ENCODE peak calls at places on chromosomes 6 and 20, in four cellular contexts. S is HS-27A, C is ecto neural progenitor cell, R is GM19239. Y is an unnamed sample.

GRCh38 chr6:159790149-159790946 is at the start of gene MRPL18:
- DNase-seq in S (peak), C (peak), R (peak), Y (peak)

GRCh38 chr6:16810411-16810810 is 49.2 kb upstream of the ATXN1 start:
- DNase-seq in S (no peak), C (no peak), R (peak), Y (no peak)

GRCh38 chr20:56810141-56810540 is 181.0 kb downstream of the TFAP2C start:
- DNase-seq in S (no peak), C (no peak), R (no peak), Y (no peak)

GRCh38 chr6:30862156-30862875 is 22.0 kb upstream of the DDR1 start:
- DNase-seq in S (no peak), C (no peak), R (no peak), Y (no peak)

GRCh38 chr6:111038534-111039252 is 48.6 kb upstream of the SLC16A10 start:
- DNase-seq in S (no peak), C (no peak), R (no peak), Y (no peak)

GRCh38 chr6:137763861-137764260 is 103.2 kb upstream of the TNFAIP3 start:
- DNase-seq in S (no peak), C (no peak), R (no peak), Y (no peak)

GRCh38 chr6:149846321-149846720 is 17.8 kb downstream of the LRP11 start:
- DNase-seq in S (peak), C (no peak), R (no peak), Y (no peak)

GRCh38 chr6:2744206-2744771 is 6.4 kb downstream of the MYLK4 start:
- DNase-seq in S (no peak), C (no peak), R (no peak), Y (no peak)

GRCh38 chr6:113953346-113953745 is 17.6 kb downstream of the HDAC2 start:
- DNase-seq in S (no peak), C (no peak), R (no peak), Y (no peak)

GRCh38 chr6:41306187-41306854 is 19.8 kb upstream of the TREM1 start:
- DNase-seq in S (peak), C (no peak), R (no peak), Y (no peak)

GRCh38 chr6:157019115-157019628 is 242.0 kb downstream of the ARID1B start:
- DNase-seq in S (no peak), C (no peak), R (no peak), Y (no peak)

GRCh38 chr6:99885051-99885450 is 109.0 kb downstream of the MCHR2 start:
- DNase-seq in S (no peak), C (no peak), R (no peak), Y (no peak)

GRCh38 chr6:83884523-83884922 is 25.0 kb downstream of the CYB5R4 start:
- DNase-seq in S (no peak), C (no peak), R (peak), Y (no peak)